ENCODE peak calls at places on chromosome 20, in eight cellular contexts. L, R, Y, N, D, J, X and Z are unnamed samples.

GRCh38 chr20:208937-209566 is 18.0 kb upstream of the DEFB129 start:
- DNase-seq in L (peak), R (peak), Y (no peak), N (peak), D (no peak), J (peak), X (no peak), Z (peak)

GRCh38 chr20:61588356-61589054 is 336.4 kb downstream of the CDH4 start:
- DNase-seq in L (peak), R (no peak), Y (no peak), N (peak), D (no peak), J (no peak), X (no peak), Z (no peak)

GRCh38 chr20:13131688-13132087 is 89.4 kb upstream of the ISM1 start:
- DNase-seq in L (no peak), R (peak), Y (no peak), N (no peak), D (no peak), J (no peak), X (no peak), Z (no peak)

GRCh38 chr20:50689864-50690263 is 1.5 kb downstream of the RIPOR3 start:
- DNase-seq in L (peak), R (no peak), Y (no peak), N (no peak), D (no peak), J (peak), X (no peak), Z (no peak)

GRCh38 chr20:33753763-33754162 is 22.0 kb downstream of the ZNF341 start:
- DNase-seq in L (no peak), R (no peak), Y (no peak), N (no peak), D (no peak), J (no peak), X (no peak), Z (no peak)

GRCh38 chr20:63923626-63924025 is 28.7 kb downstream of the DNAJC5 start:
- DNase-seq in L (no peak), R (no peak), Y (no peak), N (no peak), D (no peak), J (no peak), X (no peak), Z (no peak)

GRCh38 chr20:63696628-63697356 is at the start of gene TNFRSF6B:
- DNase-seq in L (no peak), R (no peak), Y (no peak), N (no peak), D (no peak), J (no peak), X (no peak), Z (no peak)

GRCh38 chr20:37749620-37750403 is 56.0 kb downstream of the CTNNBL1 start:
- DNase-seq in L (no peak), R (no peak), Y (no peak), N (no peak), D (no peak), J (no peak), X (no peak), Z (no peak)

GRCh38 chr20:59984551-59984950 is 26.3 kb downstream of the CDH26 start:
- DNase-seq in L (no peak), R (no peak), Y (no peak), N (no peak), D (no peak), J (no peak), X (no peak), Z (no peak)

GRCh38 chr20:1664911-1665310 is 7.3 kb upstream of the SIRPG start:
- DNase-seq in L (no peak), R (no peak), Y (peak), N (no peak), D (peak), J (no peak), X (peak), Z (no peak)

GRCh38 chr20:36179170-36179945 is 24.8 kb downstream of the EPB41L1 start:
- DNase-seq in L (no peak), R (peak), Y (no peak), N (no peak), D (no peak), J (no peak), X (no peak), Z (no peak)